ENCODE peak calls at places on chromosomes 4 and X, in four cellular contexts. A, S, K and G are unnamed samples.

GRCh38 chr4:8747467-8747841 is 124.2 kb downstream of the HMX1 start:
- DNase-seq in S (no peak), A (no peak), K (peak), G (no peak)

GRCh38 chrX:10110984-10111363 is 45.8 kb upstream of the CLCN4 start:
- DNase-seq in A (no peak), S (no peak), K (no peak), G (no peak)

GRCh38 chr4:26356067-26356466 is 35.3 kb downstream of the RBPJ start:
- DNase-seq in A (peak), K (no peak), S (no peak), G (peak)

GRCh38 chr4:185562531-185562930 is 27.2 kb upstream of the PDLIM3 start:
- DNase-seq in K (no peak), S (no peak), A (peak), G (no peak)

GRCh38 chr4:153528705-153529493 is 62.7 kb downstream of the TMEM131L start:
- DNase-seq in K (no peak), A (no peak), S (no peak), G (no peak)

GRCh38 chr4:40238700-40239548 is 42.1 kb downstream of the RHOH start:
- DNase-seq in S (no peak), K (no peak), A (no peak), G (no peak)

GRCh38 chrX:123803331-123803983 is 56.4 kb upstream of the XIAP start:
- DNase-seq in K (no peak), A (peak), S (no peak), G (peak)

GRCh38 chrX:48695524-48695875 is 1.0 kb upstream of the SUV39H1 start:
- DNase-seq in S (no peak), K (no peak), A (peak), G (peak)

GRCh38 chr4:154743683-154744340 is at the start of gene LRAT:
- DNase-seq in S (no peak), A (peak), K (peak), G (peak)

GRCh38 chrX:69189972-69190371 is 24.7 kb upstream of the PJA1 start:
- DNase-seq in K (no peak), S (no peak), A (no peak), G (no peak)

GRCh38 chr4:153143527-153144348 is 60.5 kb upstream of the TRIM2 start:
- DNase-seq in K (no peak), A (no peak), S (no peak), G (peak)

GRCh38 chrX:46376246-46376885 is 168.9 kb downstream of the ZNF674 start:
- DNase-seq in K (no peak), S (peak), A (peak), G (peak)

GRCh38 chr4:4460759-4461158 is 73.9 kb downstream of the NSG1 start:
- DNase-seq in S (no peak), A (no peak), K (no peak), G (no peak)
- H3K4me3 ChIP-seq in S (no peak), A (no peak), K (no peak), G (no peak)

GRCh38 chr4:165668694-165669093 is 204.3 kb upstream of the TLL1 start:
- DNase-seq in A (peak), K (no peak), S (peak), G (peak)
- H3K4me3 ChIP-seq in A (no peak), K (no peak), S (no peak), G (no peak)

DNA sequence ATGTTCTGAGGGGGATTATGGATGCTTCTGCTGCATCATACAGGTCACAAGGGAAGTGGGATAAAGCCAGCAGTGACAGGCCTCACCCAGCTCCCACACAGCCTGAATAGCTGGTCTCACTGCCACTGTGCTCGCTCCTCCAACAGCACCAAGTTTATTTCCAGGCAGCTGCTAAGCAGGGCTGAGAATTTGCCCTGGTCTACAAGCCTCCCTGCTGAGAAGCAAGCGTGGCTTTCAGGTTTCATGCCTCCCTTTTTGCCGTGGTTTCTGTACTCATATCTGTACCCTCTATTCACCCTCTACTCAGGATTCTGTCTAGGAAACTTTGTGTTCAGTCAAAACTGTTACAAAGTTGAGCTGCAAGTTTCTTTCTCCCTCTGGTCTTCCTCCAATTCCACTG is 78.6 kb downstream of the MAGEC1 start:
- DNase-seq in S (no peak), K (no peak), A (no peak), G (no peak)
- H3K4me3 ChIP-seq in S (no peak), K (no peak), A (no peak), G (no peak)

DNA sequence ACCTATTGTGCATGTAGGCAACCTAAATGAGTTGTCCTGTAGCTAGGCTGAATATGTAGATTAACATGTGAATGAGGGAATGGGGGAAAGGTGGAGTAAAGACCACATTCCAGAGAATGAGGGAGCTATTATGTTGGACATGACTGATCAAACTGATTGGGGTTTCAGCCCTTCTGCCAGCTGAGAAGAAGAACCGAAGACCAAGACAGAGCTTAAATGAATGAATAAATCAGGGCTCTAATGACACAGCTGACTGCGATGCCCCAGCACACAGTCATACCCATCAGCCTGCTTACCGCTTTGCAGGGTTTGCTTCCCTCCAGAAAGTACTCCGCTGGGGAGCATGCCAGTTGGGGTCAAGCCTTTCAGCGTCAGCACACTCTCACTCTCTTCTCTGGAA is 315.4 kb downstream of the PPP3CA start:
- DNase-seq in K (no peak), A (no peak), S (no peak), G (no peak)
- H3K4me3 ChIP-seq in K (no peak), A (no peak), S (no peak), G (no peak)

DNA sequence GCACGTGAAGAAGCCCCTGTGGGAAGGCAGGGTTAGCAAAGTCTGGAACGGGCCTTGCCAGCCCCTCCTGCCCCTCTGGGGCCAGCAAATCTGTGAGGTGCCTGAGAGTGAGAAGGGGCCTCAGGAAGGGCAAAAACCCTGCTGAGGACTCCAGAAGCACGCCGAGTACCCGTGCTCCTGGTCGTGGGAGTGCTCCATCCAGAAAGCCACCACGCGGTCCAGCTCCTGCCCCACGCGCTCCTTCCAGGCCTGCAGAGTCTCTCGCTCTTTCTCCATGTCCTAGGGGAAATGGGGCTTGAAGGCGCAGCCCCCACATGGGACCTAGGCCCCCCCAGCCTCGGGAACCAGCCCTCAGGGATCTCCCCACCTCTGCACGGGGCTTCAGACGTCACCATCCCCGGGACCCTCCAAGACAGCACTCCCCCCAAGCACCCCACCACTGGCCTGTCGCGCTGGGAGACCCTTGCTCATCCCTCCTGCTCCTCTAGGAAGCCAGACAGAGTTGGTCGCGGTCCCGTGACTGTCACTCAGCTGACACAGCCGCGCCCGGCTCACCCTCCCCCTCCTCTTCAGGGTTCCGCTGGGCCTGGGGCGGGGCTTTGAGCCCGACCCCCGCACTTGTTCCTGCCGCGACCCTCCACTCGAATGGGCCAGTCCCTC is at the start of gene RENBP:
- DNase-seq in A (no peak), S (no peak), K (peak), G (no peak)
- H3K4me3 ChIP-seq in A (peak), S (peak), K (peak), G (no peak)

GRCh38 chr4:67725132-67725531 is 24.2 kb upstream of the UBA6 start:
- DNase-seq in K (no peak), S (no peak), A (peak), G (peak)
- H3K4me3 ChIP-seq in K (no peak), S (no peak), A (no peak), G (no peak)

GRCh38 chr4:56240554-56241190 is 146.6 kb downstream of the AASDH start:
- DNase-seq in S (no peak), A (no peak), K (no peak), G (no peak)
- H3K4me3 ChIP-seq in S (no peak), A (no peak), K (no peak), G (no peak)